ENCODE peak calls at places on chromosomes 5 and 9, in five cellular contexts. H is sigmoid colon; N is CD8-positive, alpha-beta T cell; J is thyroid gland; V is heart left ventricle. A is an unnamed sample. For H3K9me3, the result is how much of the 10 kb centered on the place peaks cover.

GRCh38 chr5:94471496-94471895 is 146.9 kb downstream of the KIAA0825 start:
- DNase-seq in H (no peak), N (no peak), J (no peak), V (no peak), A (no peak)

GRCh38 chr9:137802021-137802420 is 75.6 kb upstream of the CACNA1B start:
- DNase-seq in H (no peak), N (no peak), J (no peak), V (no peak), A (peak)

GRCh38 chr9:136671646-136672430 is 9.1 kb downstream of the EGFL7 start:
- DNase-seq in H (no peak), N (peak), J (peak), V (no peak), A (no peak)

GRCh38 chr9:23750808-23751207 is 75.2 kb downstream of the ELAVL2 start:
- DNase-seq in H (no peak), N (no peak), J (no peak), V (no peak), A (no peak)

GRCh38 chr9:15606667-15607472 is 54.0 kb downstream of the CCDC171 start:
- DNase-seq in H (no peak), N (peak), J (no peak), V (no peak), A (no peak)

GRCh38 chr9:98201102-98201501 is 8.7 kb upstream of the CORO2A start:
- DNase-seq in H (no peak), N (no peak), J (no peak), V (no peak), A (no peak)

GRCh38 chr9:125397736-125398135 is 136.1 kb downstream of the GAPVD1 start:
- DNase-seq in H (no peak), N (no peak), J (no peak), V (no peak), A (no peak)

GRCh38 chr5:64958757-64959391 is 190.1 kb downstream of the CWC27 start:
- DNase-seq in H (no peak), N (no peak), J (no peak), V (no peak), A (no peak)

GRCh38 chr5:168931638-168932345 is 352.6 kb upstream of the PANK3 start:
- DNase-seq in H (no peak), N (no peak), J (peak), V (no peak), A (no peak)

GRCh38 chr5:142779163-142779562 is 9.0 kb downstream of the ARHGAP26 start:
- DNase-seq in H (no peak), N (no peak), J (peak), V (peak), A (no peak)

GRCh38 chr5:4042311-4042710 is 446.7 kb downstream of the IRX1 start:
- DNase-seq in H (no peak), N (no peak), J (no peak), V (no peak), A (no peak)

GRCh38 chr9:111036068-111036789 is 2.0 kb downstream of the LPAR1 start:
- DNase-seq in H (peak), N (no peak), J (peak), V (peak), A (peak)

GRCh38 chr5:40688127-40688756 is 8.5 kb downstream of the PTGER4 start:
- DNase-seq in H (peak), N (peak), J (peak), V (peak), A (peak)

GRCh38 chr9:37667706-37668672 is 17.2 kb downstream of the FRMPD1 start:
- DNase-seq in H (no peak), N (no peak), J (no peak), V (no peak), A (no peak)
- TF ChIP-seq CTCF in H (no peak), N (no peak), J (no peak), V (no peak), A (no peak)

DNA sequence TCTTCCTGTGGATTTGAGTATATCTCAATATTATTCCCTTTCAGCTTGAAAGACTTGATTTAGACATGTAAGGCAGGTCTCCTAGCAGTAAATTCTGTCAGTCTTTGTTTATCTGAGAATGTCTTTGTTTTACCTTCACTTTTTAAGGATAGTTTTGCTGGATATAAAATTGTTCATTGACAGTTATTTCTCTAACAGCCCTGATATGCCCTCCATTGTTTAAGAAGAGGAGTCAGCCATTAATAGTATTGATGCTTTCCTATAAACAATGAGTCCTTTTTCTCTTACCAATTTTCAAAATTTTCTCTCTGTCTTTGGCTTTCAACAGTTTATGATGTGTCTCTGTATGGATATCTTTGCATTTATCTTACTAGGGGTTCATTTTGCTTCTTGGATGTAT is 163.5 kb upstream of the ANKRD55 start:
- DNase-seq in H (no peak), N (no peak), J (no peak), V (no peak), A (no peak)
- H3K9me3 ChIP-seq in H (under half), N (under half), J (under half), V (under half), A (under half)

GRCh38 chr5:14581333-14581890 is at the start of gene OTULINL:
- DNase-seq in H (peak), N (peak), J (peak), V (peak), A (peak)

GRCh38 chr5:14584848-14585247 is 3.3 kb downstream of the OTULINL start:
- DNase-seq in H (no peak), N (no peak), J (peak), V (no peak), A (no peak)

GRCh38 chr5:14582797-14583137 is 1.2 kb downstream of the OTULINL start:
- DNase-seq in H (no peak), N (no peak), J (no peak), V (no peak), A (no peak)

GRCh38 chr5:14580037-14581034 is 1.3 kb upstream of the OTULINL start:
- DNase-seq in H (no peak), N (no peak), J (no peak), V (no peak), A (no peak)

GRCh38 chr5:14581891-14582796 is 552 bp downstream of the OTULINL start:
- DNase-seq in H (peak), N (peak), J (peak), V (peak), A (peak)
- TF ChIP-seq CTCF in H (no peak), N (peak), J (peak), V (no peak), A (no peak)

GRCh38 chr5:175393922-175394321 is 50.1 kb downstream of the DRD1 start:
- DNase-seq in H (no peak), N (no peak), J (peak), V (no peak), A (no peak)
- H3K9me3 ChIP-seq in H (under half), N (under half), J (under half), V (under half), A (under half)

GRCh38 chr5:158725223-158725825 is 374.4 kb downstream of the EBF1 start:
- DNase-seq in H (no peak), N (no peak), J (no peak), V (no peak), A (no peak)
- TF ChIP-seq CTCF in H (no peak), N (no peak), J (no peak), V (no peak), A (no peak)

DNA sequence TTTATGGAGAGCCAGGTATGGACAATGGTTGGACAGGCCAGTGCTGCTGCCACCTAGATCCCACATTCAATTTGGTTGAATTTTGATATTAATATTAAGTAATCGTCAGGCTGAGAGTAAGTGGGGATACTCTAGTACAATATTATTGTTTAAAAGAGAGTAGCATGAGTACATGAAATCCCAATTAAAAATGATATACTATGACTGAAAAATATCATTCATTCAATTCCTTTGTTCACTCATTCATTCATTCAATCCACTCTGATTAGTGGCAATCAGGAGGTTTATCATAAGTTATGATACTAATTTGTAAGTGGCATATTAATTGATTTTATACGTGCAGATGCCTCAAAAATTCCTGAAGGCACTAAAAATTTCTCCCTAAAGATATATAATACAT is 224.2 kb downstream of the DMRT2 start:
- DNase-seq in H (no peak), N (no peak), J (no peak), V (no peak), A (no peak)
- H3K9me3 ChIP-seq in H (under half), N (under half), J (under half), V (under half), A (under half)

GRCh38 chr5:57037355-57037754 is 85.4 kb upstream of the MIER3 start:
- DNase-seq in H (no peak), N (no peak), J (no peak), V (no peak), A (no peak)
- TF ChIP-seq CTCF in H (no peak), N (no peak), J (no peak), V (no peak), A (no peak)

DNA sequence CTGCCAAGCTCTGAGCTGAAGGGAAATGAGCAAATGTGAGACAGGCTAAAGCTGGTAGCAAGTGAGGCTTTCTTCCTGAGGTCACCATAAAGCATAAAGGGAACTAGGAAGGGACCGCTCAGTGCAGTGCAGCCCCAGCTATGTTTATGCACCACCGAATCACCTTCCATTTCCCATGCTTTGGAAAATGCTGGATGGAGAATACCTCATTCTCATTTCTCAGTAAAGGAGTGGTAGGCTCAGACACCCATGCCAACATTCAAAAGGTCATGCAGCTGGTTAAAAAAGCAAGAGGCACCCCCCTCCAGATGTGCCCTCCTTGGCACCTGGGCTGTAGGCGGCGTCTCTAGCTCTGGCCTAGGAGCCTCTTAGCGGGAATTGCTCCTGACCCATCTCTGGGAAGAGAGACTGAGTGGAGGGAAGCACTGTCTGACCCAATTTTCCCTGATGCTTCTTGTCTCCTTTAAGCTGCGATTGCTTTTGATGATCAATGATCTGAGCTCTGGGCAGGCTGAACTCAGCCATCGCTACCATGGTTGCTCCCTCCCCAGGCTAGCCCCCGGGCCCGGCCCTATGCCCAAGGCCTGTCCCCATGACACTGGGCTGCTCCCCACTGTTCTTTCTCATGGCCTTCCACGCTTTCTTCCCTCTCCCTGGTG is 58.7 kb downstream of the ZNF354C start:
- DNase-seq in H (no peak), N (no peak), J (no peak), V (no peak), A (peak)
- H3K9me3 ChIP-seq in H (under half), N (under half), J (under half), V (under half), A (under half)

GRCh38 chr5:99105216-99105615 is 176.4 kb upstream of the CHD1 start:
- DNase-seq in H (no peak), N (no peak), J (no peak), V (no peak), A (no peak)

GRCh38 chr5:99099691-99100090 is 170.9 kb upstream of the CHD1 start:
- DNase-seq in H (no peak), N (no peak), J (no peak), V (no peak), A (no peak)

GRCh38 chr5:99102073-99102697 is 173.4 kb upstream of the CHD1 start:
- DNase-seq in H (no peak), N (no peak), J (no peak), V (no peak), A (no peak)

GRCh38 chr5:99104538-99105132 is 175.8 kb upstream of the CHD1 start:
- DNase-seq in H (no peak), N (no peak), J (no peak), V (no peak), A (no peak)
- TF ChIP-seq CTCF in H (peak), N (peak), J (peak), V (peak), A (peak)

A was measured in kidney.